ENCODE peak calls at places on chromosomes 1 and 21, in four cellular contexts. T is Peyer's patch, D is heart right ventricle, O is mammary epithelial cell. A is an unnamed sample.

GRCh38 chr1:211352465-211352864 is 25.8 kb downstream of the TRAF5 start:
- DNase-seq in D (no peak), O (no peak), T (no peak), A (no peak)

GRCh38 chr21:44780767-44781459 is 20.7 kb downstream of the UBE2G2 start:
- DNase-seq in O (no peak), T (no peak), D (no peak), A (no peak)

GRCh38 chr1:12275370-12275769 is 45.5 kb downstream of the VPS13D start:
- DNase-seq in D (peak), O (no peak), T (no peak), A (peak)

GRCh38 chr1:30695481-30695880 is 27.9 kb downstream of the MATN1 start:
- DNase-seq in O (no peak), D (no peak), T (peak), A (no peak)

GRCh38 chr1:83999316-83999819 is 436 bp upstream of the TTLL7 start:
- DNase-seq in O (no peak), D (no peak), T (peak), A (peak)

GRCh38 chr1:42943166-42943565 is 15.5 kb downstream of the SLC2A1 start:
- DNase-seq in T (peak), O (peak), D (peak), A (peak)

GRCh38 chr1:165949335-165950130 is 122.1 kb downstream of the UCK2 start:
- DNase-seq in T (no peak), O (no peak), D (no peak), A (no peak)

GRCh38 chr1:210437111-210437510 is 108.4 kb downstream of the HHAT start:
- DNase-seq in T (no peak), O (no peak), D (no peak), A (no peak)

GRCh38 chr1:165257969-165258459 is 98.5 kb downstream of the LMX1A start:
- DNase-seq in D (peak), T (peak), O (peak), A (peak)

GRCh38 chr1:202821467-202821866 is 10.7 kb downstream of the PCAT6 start:
- DNase-seq in O (peak), T (no peak), D (no peak), A (peak)

DNA sequence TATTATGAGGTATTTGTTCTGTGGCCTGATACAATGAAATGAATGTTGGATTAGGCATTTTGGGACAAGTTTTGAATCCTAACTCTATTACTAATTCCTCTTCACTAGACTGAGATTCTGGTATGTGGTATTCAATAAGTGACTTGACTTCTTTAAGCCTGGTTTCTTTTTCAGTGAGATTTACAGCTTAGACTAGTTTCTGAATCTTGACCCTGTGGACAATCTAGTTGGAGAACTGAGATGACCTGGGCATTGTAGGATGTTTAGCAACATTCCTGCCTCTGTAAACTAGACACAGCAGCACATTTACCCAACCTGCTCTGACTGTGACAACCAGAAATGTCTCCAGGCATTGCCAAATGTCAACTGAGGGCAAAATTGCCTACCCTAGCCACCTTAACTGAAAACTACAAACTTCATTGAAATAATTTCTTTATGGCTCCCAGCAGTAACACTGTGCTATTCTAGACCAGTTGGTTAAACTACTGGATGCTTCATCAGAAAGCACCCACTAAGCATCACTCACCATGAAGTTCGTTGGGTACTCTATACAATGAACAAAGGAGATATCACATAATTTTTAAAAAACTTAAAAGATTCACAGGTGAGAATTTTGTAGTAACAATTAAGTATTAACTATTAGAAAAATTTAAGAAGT is 16.8 kb downstream of the PTPRC start:
- DNase-seq in D (no peak), T (no peak), O (no peak), A (no peak)
- H3K4me3 ChIP-seq in D (no peak), T (no peak), O (no peak), A (no peak)

GRCh38 chr1:206932271-206932670 is 10.5 kb upstream of the FCMR start:
- DNase-seq in T (no peak), D (no peak), O (no peak), A (no peak)

GRCh38 chr1:206935491-206936067 is 10.7 kb downstream of the PIGR start:
- DNase-seq in T (no peak), O (no peak), D (no peak), A (no peak)

GRCh38 chr1:206931709-206932108 is 10.0 kb upstream of the FCMR start:
- DNase-seq in D (no peak), T (no peak), O (no peak), A (no peak)

GRCh38 chr1:206930210-206930798 is 8.6 kb upstream of the FCMR start:
- DNase-seq in T (peak), O (peak), D (no peak), A (no peak)

DNA sequence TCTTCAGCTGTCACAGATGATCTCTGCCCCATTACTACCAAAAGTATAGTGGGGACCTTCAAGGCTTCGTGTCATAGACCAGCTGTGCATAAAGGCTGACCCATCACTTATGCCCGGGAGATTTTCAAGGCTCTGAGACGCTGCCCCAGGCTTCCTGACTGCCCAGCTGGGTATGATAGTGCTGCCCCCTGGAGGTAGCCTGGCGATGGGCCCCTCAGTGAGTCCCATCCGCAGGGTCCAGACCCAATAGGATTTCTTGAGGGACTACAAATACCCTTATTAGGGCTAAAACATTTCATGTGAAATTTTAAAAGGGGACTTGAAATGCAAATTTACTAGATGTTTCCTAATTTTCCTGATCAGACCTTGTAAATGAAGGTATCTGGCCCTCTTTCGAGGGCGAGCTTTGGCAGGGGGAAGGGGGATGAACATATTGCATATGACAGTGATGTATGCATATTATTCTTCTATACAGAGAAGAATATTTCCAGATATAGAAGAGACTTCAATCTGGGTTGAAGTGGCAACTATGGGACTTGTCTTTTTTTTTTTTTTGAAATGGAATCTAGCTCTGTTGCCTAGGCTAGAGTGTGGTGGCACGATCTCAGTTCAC is 11.7 kb upstream of the FCMR start:
- DNase-seq in T (peak), O (no peak), D (no peak), A (no peak)
- TF ChIP-seq CTCF in T (peak), O (peak), D (peak), A (peak)

DNA sequence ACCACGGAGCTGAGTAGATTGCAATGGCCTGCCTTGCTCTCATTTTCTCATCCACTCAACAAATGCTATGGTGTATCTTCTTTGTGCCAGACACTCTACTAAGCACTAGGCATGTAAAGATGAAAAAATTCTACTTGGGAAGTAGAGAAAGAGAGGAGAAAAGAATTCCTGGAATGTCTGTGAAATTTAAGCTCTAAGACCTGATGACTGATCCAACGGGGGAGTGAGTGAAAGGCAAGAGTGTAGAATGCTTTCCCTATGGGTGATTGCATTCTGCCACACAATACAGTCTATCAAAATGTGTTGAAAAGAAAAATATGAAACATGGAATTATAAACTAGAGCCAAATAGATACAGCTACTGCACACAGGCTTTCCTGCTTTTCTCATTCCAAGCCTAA is 82.3 kb downstream of the CYYR1 start:
- DNase-seq in O (no peak), T (no peak), D (no peak), A (peak)
- H3K4me3 ChIP-seq in O (no peak), T (no peak), D (no peak), A (no peak)

GRCh38 chr1:235078480-235078803 is 50.2 kb downstream of the TOMM20 start:
- DNase-seq in O (no peak), D (no peak), T (no peak), A (no peak)
- TF ChIP-seq CTCF in O (no peak), D (no peak), T (no peak), A (no peak)

GRCh38 chr1:3745071-3745470 is 7.2 kb upstream of the CCDC27 start:
- DNase-seq in T (no peak), D (no peak), O (no peak), A (no peak)
- H3K4me3 ChIP-seq in T (no peak), D (no peak), O (no peak), A (no peak)

GRCh38 chr1:222009105-222009730 is 267.3 kb upstream of the DUSP10 start:
- DNase-seq in O (no peak), T (no peak), D (no peak), A (peak)
- TF ChIP-seq CTCF in O (peak), T (peak), D (peak), A (peak)

GRCh38 chr21:38811257-38811656 is 5.5 kb downstream of the ETS2 start:
- DNase-seq in T (no peak), O (peak), D (no peak), A (peak)
- H3K4me3 ChIP-seq in T (no peak), O (no peak), D (no peak), A (peak)

GRCh38 chr1:174743654-174744561 is 255.8 kb upstream of the CACYBP start:
- DNase-seq in D (no peak), T (no peak), O (peak), A (peak)

GRCh38 chr1:174746024-174746808 is 253.5 kb upstream of the CACYBP start:
- DNase-seq in D (no peak), O (no peak), T (no peak), A (no peak)

GRCh38 chr1:174748603-174749002 is 251.1 kb upstream of the CACYBP start:
- DNase-seq in T (no peak), O (no peak), D (no peak), A (no peak)

GRCh38 chr1:174744886-174745285 is 254.9 kb upstream of the CACYBP start:
- DNase-seq in D (no peak), O (no peak), T (no peak), A (no peak)

GRCh38 chr1:174747613-174748012 is 252.1 kb upstream of the CACYBP start:
- DNase-seq in O (no peak), T (no peak), D (no peak), A (no peak)
- TF ChIP-seq CTCF in O (peak), T (no peak), D (peak), A (no peak)